ENCODE peak calls at places on chromosome 2, in four cellular contexts. One of them, this sample, is unnamed.

GRCh38 chr2:183605440-183605839 is 481.2 kb downstream of the NUP35 start:
- DNase-seq in stimulated activated CD8-positive, alpha-beta memory T cell treated with anti-CD3 and anti-CD28 coated beads, Interleukin-4, amount 100 ng/mL, for 1 hour: no peak
- DNase-seq in coronary artery: no peak
- DNase-seq in NCI-H2081 treated with DMSO at 0.1 percent for 48 hours: no peak
- DNase-seq in this sample: no peak

GRCh38 chr2:233360771-233361176 is 6.5 kb downstream of the DGKD start:
- DNase-seq in stimulated activated CD8-positive, alpha-beta memory T cell treated with anti-CD3 and anti-CD28 coated beads, Interleukin-4, amount 100 ng/mL, for 1 hour: no peak
- DNase-seq in coronary artery: no peak
- DNase-seq in NCI-H2081 treated with DMSO at 0.1 percent for 48 hours: no peak
- DNase-seq in this sample: no peak

GRCh38 chr2:168160897-168161296 is 86.5 kb downstream of the STK39 start:
- DNase-seq in stimulated activated CD8-positive, alpha-beta memory T cell treated with anti-CD3 and anti-CD28 coated beads, Interleukin-4, amount 100 ng/mL, for 1 hour: no peak
- DNase-seq in coronary artery: no peak
- DNase-seq in NCI-H2081 treated with DMSO at 0.1 percent for 48 hours: no peak
- DNase-seq in this sample: no peak

GRCh38 chr2:69169990-69170389 is 157.0 kb downstream of the ANTXR1 start:
- DNase-seq in stimulated activated CD8-positive, alpha-beta memory T cell treated with anti-CD3 and anti-CD28 coated beads, Interleukin-4, amount 100 ng/mL, for 1 hour: no peak
- DNase-seq in coronary artery: no peak
- DNase-seq in NCI-H2081 treated with DMSO at 0.1 percent for 48 hours: no peak
- DNase-seq in this sample: no peak

GRCh38 chr2:41729800-41730364 is 317.9 kb upstream of the PKDCC start:
- DNase-seq in stimulated activated CD8-positive, alpha-beta memory T cell treated with anti-CD3 and anti-CD28 coated beads, Interleukin-4, amount 100 ng/mL, for 1 hour: no peak
- DNase-seq in coronary artery: no peak
- DNase-seq in NCI-H2081 treated with DMSO at 0.1 percent for 48 hours: no peak
- DNase-seq in this sample: no peak

GRCh38 chr2:20443276-20443920 is 3.5 kb upstream of the RHOB start:
- DNase-seq in stimulated activated CD8-positive, alpha-beta memory T cell treated with anti-CD3 and anti-CD28 coated beads, Interleukin-4, amount 100 ng/mL, for 1 hour: no peak
- DNase-seq in coronary artery: peak
- DNase-seq in NCI-H2081 treated with DMSO at 0.1 percent for 48 hours: no peak
- DNase-seq in this sample: no peak

GRCh38 chr2:105760639-105761337 is 16.1 kb downstream of the NCK2 start:
- DNase-seq in stimulated activated CD8-positive, alpha-beta memory T cell treated with anti-CD3 and anti-CD28 coated beads, Interleukin-4, amount 100 ng/mL, for 1 hour: no peak
- DNase-seq in coronary artery: no peak
- DNase-seq in NCI-H2081 treated with DMSO at 0.1 percent for 48 hours: no peak
- DNase-seq in this sample: no peak

GRCh38 chr2:219533930-219534661 is 9.5 kb downstream of the CHPF start:
- DNase-seq in stimulated activated CD8-positive, alpha-beta memory T cell treated with anti-CD3 and anti-CD28 coated beads, Interleukin-4, amount 100 ng/mL, for 1 hour: no peak
- DNase-seq in coronary artery: no peak
- DNase-seq in NCI-H2081 treated with DMSO at 0.1 percent for 48 hours: no peak
- DNase-seq in this sample: no peak

GRCh38 chr2:42931818-42932195 is 139.4 kb upstream of the HAAO start:
- DNase-seq in stimulated activated CD8-positive, alpha-beta memory T cell treated with anti-CD3 and anti-CD28 coated beads, Interleukin-4, amount 100 ng/mL, for 1 hour: no peak
- DNase-seq in coronary artery: no peak
- DNase-seq in NCI-H2081 treated with DMSO at 0.1 percent for 48 hours: no peak
- DNase-seq in this sample: no peak

GRCh38 chr2:219851801-219852481 is 224.5 kb downstream of the SLC4A3 start:
- DNase-seq in stimulated activated CD8-positive, alpha-beta memory T cell treated with anti-CD3 and anti-CD28 coated beads, Interleukin-4, amount 100 ng/mL, for 1 hour: no peak
- DNase-seq in coronary artery: no peak
- DNase-seq in NCI-H2081 treated with DMSO at 0.1 percent for 48 hours: no peak
- DNase-seq in this sample: no peak

GRCh38 chr2:9982248-9982647 is 30.8 kb downstream of the GRHL1 start:
- DNase-seq in stimulated activated CD8-positive, alpha-beta memory T cell treated with anti-CD3 and anti-CD28 coated beads, Interleukin-4, amount 100 ng/mL, for 1 hour: no peak
- DNase-seq in coronary artery: no peak
- DNase-seq in NCI-H2081 treated with DMSO at 0.1 percent for 48 hours: no peak
- DNase-seq in this sample: no peak

GRCh38 chr2:100029460-100029859 is 112.9 kb downstream of the AFF3 start:
- DNase-seq in stimulated activated CD8-positive, alpha-beta memory T cell treated with anti-CD3 and anti-CD28 coated beads, Interleukin-4, amount 100 ng/mL, for 1 hour: no peak
- DNase-seq in coronary artery: no peak
- DNase-seq in NCI-H2081 treated with DMSO at 0.1 percent for 48 hours: no peak
- DNase-seq in this sample: no peak

GRCh38 chr2:200471928-200472645 is 37.8 kb downstream of the KCTD18 start:
- DNase-seq in stimulated activated CD8-positive, alpha-beta memory T cell treated with anti-CD3 and anti-CD28 coated beads, Interleukin-4, amount 100 ng/mL, for 1 hour: no peak
- DNase-seq in coronary artery: no peak
- DNase-seq in NCI-H2081 treated with DMSO at 0.1 percent for 48 hours: no peak
- DNase-seq in this sample: no peak

GRCh38 chr2:214671330-214671850 is 138.1 kb downstream of the BARD1 start:
- DNase-seq in stimulated activated CD8-positive, alpha-beta memory T cell treated with anti-CD3 and anti-CD28 coated beads, Interleukin-4, amount 100 ng/mL, for 1 hour: no peak
- DNase-seq in coronary artery: no peak
- DNase-seq in NCI-H2081 treated with DMSO at 0.1 percent for 48 hours: no peak
- DNase-seq in this sample: no peak

GRCh38 chr2:3302751-3303582 is 74.7 kb downstream of the EIPR1 start:
- DNase-seq in stimulated activated CD8-positive, alpha-beta memory T cell treated with anti-CD3 and anti-CD28 coated beads, Interleukin-4, amount 100 ng/mL, for 1 hour: no peak
- DNase-seq in coronary artery: no peak
- DNase-seq in NCI-H2081 treated with DMSO at 0.1 percent for 48 hours: no peak
- DNase-seq in this sample: no peak

GRCh38 chr2:231709981-231710750 is 1.8 kb downstream of the PTMA start:
- DNase-seq in stimulated activated CD8-positive, alpha-beta memory T cell treated with anti-CD3 and anti-CD28 coated beads, Interleukin-4, amount 100 ng/mL, for 1 hour: peak
- DNase-seq in coronary artery: peak
- DNase-seq in NCI-H2081 treated with DMSO at 0.1 percent for 48 hours: no peak
- DNase-seq in this sample: peak

GRCh38 chr2:218146056-218146455 is 20.2 kb downstream of the CXCR2 start:
- DNase-seq in stimulated activated CD8-positive, alpha-beta memory T cell treated with anti-CD3 and anti-CD28 coated beads, Interleukin-4, amount 100 ng/mL, for 1 hour: no peak
- DNase-seq in coronary artery: no peak
- DNase-seq in NCI-H2081 treated with DMSO at 0.1 percent for 48 hours: no peak
- DNase-seq in this sample: no peak

GRCh38 chr2:24527536-24527935 is 36.5 kb downstream of the NCOA1 start:
- DNase-seq in stimulated activated CD8-positive, alpha-beta memory T cell treated with anti-CD3 and anti-CD28 coated beads, Interleukin-4, amount 100 ng/mL, for 1 hour: no peak
- DNase-seq in coronary artery: no peak
- DNase-seq in NCI-H2081 treated with DMSO at 0.1 percent for 48 hours: no peak
- DNase-seq in this sample: no peak

GRCh38 chr2:135963841-135964240 is 21.6 kb downstream of the DARS1 start:
- DNase-seq in stimulated activated CD8-positive, alpha-beta memory T cell treated with anti-CD3 and anti-CD28 coated beads, Interleukin-4, amount 100 ng/mL, for 1 hour: no peak
- DNase-seq in coronary artery: no peak
- DNase-seq in NCI-H2081 treated with DMSO at 0.1 percent for 48 hours: no peak
- DNase-seq in this sample: no peak

GRCh38 chr2:144349674-144350073 is 170.2 kb downstream of the ZEB2 start:
- DNase-seq in stimulated activated CD8-positive, alpha-beta memory T cell treated with anti-CD3 and anti-CD28 coated beads, Interleukin-4, amount 100 ng/mL, for 1 hour: no peak
- DNase-seq in coronary artery: no peak
- DNase-seq in NCI-H2081 treated with DMSO at 0.1 percent for 48 hours: no peak
- DNase-seq in this sample: no peak

GRCh38 chr2:172889767-172890430 is 154.3 kb downstream of the RAPGEF4 start:
- DNase-seq in stimulated activated CD8-positive, alpha-beta memory T cell treated with anti-CD3 and anti-CD28 coated beads, Interleukin-4, amount 100 ng/mL, for 1 hour: no peak
- DNase-seq in coronary artery: no peak
- DNase-seq in NCI-H2081 treated with DMSO at 0.1 percent for 48 hours: no peak
- DNase-seq in this sample: no peak

GRCh38 chr2:123502926-123503325 is 522.2 kb upstream of the CNTNAP5 start:
- DNase-seq in stimulated activated CD8-positive, alpha-beta memory T cell treated with anti-CD3 and anti-CD28 coated beads, Interleukin-4, amount 100 ng/mL, for 1 hour: no peak
- DNase-seq in coronary artery: no peak
- DNase-seq in NCI-H2081 treated with DMSO at 0.1 percent for 48 hours: no peak
- DNase-seq in this sample: no peak

GRCh38 chr2:118835739-118836410 is 11.6 kb downstream of the EN1 start:
- DNase-seq in stimulated activated CD8-positive, alpha-beta memory T cell treated with anti-CD3 and anti-CD28 coated beads, Interleukin-4, amount 100 ng/mL, for 1 hour: no peak
- DNase-seq in coronary artery: no peak
- DNase-seq in NCI-H2081 treated with DMSO at 0.1 percent for 48 hours: no peak
- DNase-seq in this sample: no peak

GRCh38 chr2:52064234-52064633 is 1032.3 kb upstream of the NRXN1 start:
- DNase-seq in stimulated activated CD8-positive, alpha-beta memory T cell treated with anti-CD3 and anti-CD28 coated beads, Interleukin-4, amount 100 ng/mL, for 1 hour: no peak
- DNase-seq in coronary artery: no peak
- DNase-seq in NCI-H2081 treated with DMSO at 0.1 percent for 48 hours: no peak
- DNase-seq in this sample: no peak

GRCh38 chr2:32864337-32864736 is 82.4 kb upstream of the LTBP1 start:
- DNase-seq in stimulated activated CD8-positive, alpha-beta memory T cell treated with anti-CD3 and anti-CD28 coated beads, Interleukin-4, amount 100 ng/mL, for 1 hour: no peak
- DNase-seq in coronary artery: no peak
- DNase-seq in NCI-H2081 treated with DMSO at 0.1 percent for 48 hours: no peak
- DNase-seq in this sample: no peak

This sample was measured in C1 segment of cervical spinal cord.